ENCODE peak calls at places on chromosomes 2 and 18, in nine cellular contexts. A is activated T-helper 1 cell treated with anti-CD3 and anti-CD28 coated beads, Interleukin-12 subunit alpha, Interleukin-12 subunit beta, Interleukin-2, Interleukin-4 antibody, amounts not matched to agents 30 ng/mL and 10 ng/mL and 1 ng/mL, durations not matched to agents 14 hours and 24 hours and 36 hours; H is stimulated activated CD8-positive, alpha-beta memory T cell treated with anti-CD3 and anti-CD28 coated beads, Interleukin-15, amount 100 ng/mL, for 24 hours; L is choroid plexus epithelial cell; Z is mucosa of descending colon; R is MCF 10A; D is T-helper 9 cell; B is NCI-H1092 treated with DMSO at 0.1 percent for 48 hours; I is LNCaP clone FGC. K is an unnamed sample.

GRCh38 chr2:191569025-191569424 is 108.9 kb upstream of the NABP1 start:
- DNase-seq in A (no peak), H (no peak), L (no peak), Z (no peak), R (no peak), D (no peak), B (no peak), I (no peak), K (no peak)

GRCh38 chr2:178320011-178320410 is 125.7 kb downstream of the OSBPL6 start:
- DNase-seq in A (no peak), H (no peak), L (no peak), Z (no peak), R (no peak), D (no peak), B (no peak), I (no peak), K (no peak)

GRCh38 chr18:7982216-7982615 is 415.1 kb downstream of the PTPRM start:
- DNase-seq in A (no peak), H (no peak), L (no peak), Z (no peak), R (no peak), D (no peak), B (no peak), I (no peak), K (no peak)

GRCh38 chr18:47204908-47205522 is 28.9 kb upstream of the IER3IP1 start:
- DNase-seq in A (peak; percentile 5), H (no peak), L (peak; percentile 60), Z (no peak), R (peak; percentile 61), D (peak; percentile 13), B (peak; percentile 56), I (peak; percentile 7), K (peak; percentile 9)

GRCh38 chr2:67896131-67896865 is 166.5 kb downstream of the C1D start:
- DNase-seq in A (no peak), H (no peak), L (no peak), Z (no peak), R (no peak), D (no peak), B (no peak), I (no peak), K (no peak)

GRCh38 chr2:191251014-191251413 is 5.8 kb downstream of the MYO1B start:
- DNase-seq in A (no peak), H (no peak), L (no peak), Z (no peak), R (no peak), D (no peak), B (no peak), I (no peak), K (no peak)

GRCh38 chr2:72841462-72842125 is 15.8 kb upstream of the EXOC6B start:
- DNase-seq in A (no peak), H (no peak), L (no peak), Z (no peak), R (no peak), D (no peak), B (no peak), I (no peak), K (no peak)

GRCh38 chr18:8303151-8303770 is 306.0 kb upstream of the RAB12 start:
- DNase-seq in A (no peak), H (no peak), L (no peak), Z (no peak), R (no peak), D (no peak), B (no peak), I (no peak), K (no peak)

GRCh38 chr18:63832470-63832869 is 55.0 kb upstream of the SERPINB2 start:
- DNase-seq in A (no peak), H (no peak), L (no peak), Z (no peak), R (no peak), D (no peak), B (no peak), I (no peak), K (no peak)

GRCh38 chr2:27765621-27766286 is 5.8 kb upstream of the MRPL33 start:
- DNase-seq in A (peak; percentile 31), H (peak; percentile 22), L (peak; percentile 66), Z (peak; percentile 70), R (no peak), D (peak; percentile 41), B (no peak), I (no peak), K (peak; percentile 18)

GRCh38 chr2:212249451-212249850 is 289.2 kb downstream of the ERBB4 start:
- DNase-seq in A (no peak), H (no peak), L (peak; percentile 72), Z (no peak), R (no peak), D (no peak), B (no peak), I (no peak), K (no peak)

GRCh38 chr2:45746888-45747287 is 95.4 kb downstream of the PRKCE start:
- DNase-seq in A (no peak), H (no peak), L (no peak), Z (no peak), R (no peak), D (no peak), B (no peak), I (no peak), K (no peak)

GRCh38 chr2:142037051-142037450 is 93.8 kb downstream of the LRP1B start:
- DNase-seq in A (no peak), H (no peak), L (peak; percentile 17), Z (no peak), R (no peak), D (no peak), B (no peak), I (no peak), K (no peak)

GRCh38 chr2:49583010-49583409 is 428.7 kb upstream of the FSHR start:
- DNase-seq in A (no peak), H (no peak), L (no peak), Z (no peak), R (no peak), D (no peak), B (no peak), I (no peak), K (no peak)

GRCh38 chr2:96251721-96252292 is 14.0 kb downstream of the TMEM127 start:
- DNase-seq in A (no peak), H (no peak), L (peak; percentile 94), Z (peak; percentile 36), R (peak; percentile 81), D (no peak), B (no peak), I (peak; percentile 76), K (no peak)

GRCh38 chr2:160055726-160056108 is 6.7 kb downstream of the PLA2R1 start:
- DNase-seq in A (no peak), H (no peak), L (no peak), Z (no peak), R (no peak), D (no peak), B (no peak), I (no peak), K (no peak)

GRCh38 chr18:10432781-10433180 is 21.7 kb upstream of the APCDD1 start:
- DNase-seq in A (no peak), H (no peak), L (no peak), Z (no peak), R (peak; percentile 70), D (no peak), B (peak; percentile 40), I (no peak), K (no peak)

GRCh38 chr18:77165489-77166415 is 33.2 kb upstream of the MBP start:
- DNase-seq in A (no peak), H (no peak), L (peak; percentile 57), Z (no peak), R (peak; percentile 55), D (no peak), B (no peak), I (no peak), K (no peak)

GRCh38 chr2:68104111-68104835 is 41.5 kb upstream of the C1D start:
- DNase-seq in A (no peak), H (no peak), L (no peak), Z (no peak), R (no peak), D (no peak), B (no peak), I (no peak), K (no peak)

GRCh38 chr2:181319291-181319690 is 137.9 kb upstream of the ITGA4 start:
- DNase-seq in A (no peak), H (no peak), L (no peak), Z (no peak), R (no peak), D (no peak), B (no peak), I (no peak), K (no peak)

GRCh38 chr2:65464604-65465003 is 32.2 kb upstream of the SPRED2 start:
- DNase-seq in A (no peak), H (no peak), L (no peak), Z (no peak), R (no peak), D (no peak), B (no peak), I (no peak), K (no peak)

GRCh38 chr2:32061973-32062861 is 1.1 kb upstream of the SPAST start:
- DNase-seq in A (no peak), H (no peak), L (peak; percentile 60), Z (no peak), R (peak; percentile 30), D (no peak), B (peak; percentile 39), I (no peak), K (no peak)

GRCh38 chr2:156147594-156148330 is 184.8 kb downstream of the NR4A2 start:
- DNase-seq in A (no peak), H (no peak), L (no peak), Z (no peak), R (peak; percentile 58), D (no peak), B (no peak), I (no peak), K (no peak)

GRCh38 chr2:113169002-113169530 is 4.7 kb upstream of the PSD4 start:
- DNase-seq in A (peak; percentile 25), H (no peak), L (no peak), Z (no peak), R (no peak), D (no peak), B (no peak), I (no peak), K (no peak)

GRCh38 chr2:48145845-48146452 is 239.7 kb upstream of the FBXO11 start:
- DNase-seq in A (no peak), H (no peak), L (peak; percentile 86), Z (no peak), R (no peak), D (no peak), B (no peak), I (no peak), K (no peak)

GRCh38 chr2:201992960-201993359 is 40.7 kb upstream of the FZD7 start:
- DNase-seq in A (no peak), H (no peak), L (no peak), Z (no peak), R (no peak), D (no peak), B (no peak), I (no peak), K (no peak)

GRCh38 chr2:97759727-97760407 is 46.5 kb downstream of the ZAP70 start:
- DNase-seq in A (no peak), H (no peak), L (no peak), Z (no peak), R (no peak), D (no peak), B (no peak), I (no peak), K (no peak)

GRCh38 chr2:58137221-58137620 is 90.6 kb downstream of the VRK2 start:
- DNase-seq in A (no peak), H (no peak), L (peak; percentile 64), Z (no peak), R (peak; percentile 51), D (no peak), B (no peak), I (no peak), K (no peak)

GRCh38 chr18:53799134-53799533 is 425.3 kb downstream of the MBD2 start:
- DNase-seq in A (no peak), H (no peak), L (peak; percentile 65), Z (no peak), R (peak; percentile 38), D (no peak), B (no peak), I (no peak), K (no peak)

GRCh38 chr2:42568431-42569115 is at the start of gene MTA3:
- DNase-seq in A (peak; percentile 54), H (peak; percentile 34), L (peak; percentile 26), Z (peak; percentile 75), R (peak; percentile 33), D (peak; percentile 54), B (peak; percentile 6), I (no peak), K (peak; percentile 35)

K was measured in stimulated activated naive B cell treated with anti-CD40 and anti-IgM and Interleukin-4, amounts not matched to agents 10 μg/mL and 1 μg/mL and 100 μg/mL, for 72 hours.